ENCODE peak calls at places on chromosomes 11 and 22, in seven cellular contexts. F is substantia nigra, V is IMR-90, P is RWPE1, G is brain microvascular endothelial cell, U is cardiac muscle cell, X is upper lobe of left lung. K is an unnamed sample.

GRCh38 chr11:17504330-17505107 is 27.9 kb upstream of the ABCC8 start:
- DNase-seq in F (peak), V (peak), P (peak), G (peak), U (peak), X (peak), K (peak)

GRCh38 chr22:49090061-49090852 is 737.4 kb downstream of the BRD1 start:
- DNase-seq in F (no peak), V (no peak), P (no peak), G (no peak), U (no peak), X (no peak), K (no peak)

GRCh38 chr11:95545116-95545875 is 244.3 kb downstream of the FAM76B start:
- DNase-seq in F (no peak), V (no peak), P (no peak), G (no peak), U (no peak), X (no peak), K (no peak)

GRCh38 chr22:46113910-46114517 is 36.3 kb upstream of the PPARA start:
- DNase-seq in F (no peak), V (no peak), P (no peak), G (no peak), U (no peak), X (peak), K (no peak)

GRCh38 chr11:79397252-79397651 is 43.6 kb downstream of the TENM4 start:
- DNase-seq in F (no peak), V (peak), P (no peak), G (no peak), U (peak), X (no peak), K (no peak)

GRCh38 chr11:96311120-96311568 is 31.9 kb downstream of the MAML2 start:
- DNase-seq in F (no peak), V (peak), P (no peak), G (peak), U (peak), X (no peak), K (no peak)

GRCh38 chr11:72483412-72484186 is 49.3 kb upstream of the CLPB start:
- DNase-seq in F (no peak), V (peak), P (peak), G (peak), U (peak), X (no peak), K (no peak)

GRCh38 chr22:30433773-30434172 is 8.2 kb downstream of the MTFP1 start:
- DNase-seq in F (no peak), V (no peak), P (no peak), G (no peak), U (no peak), X (no peak), K (no peak)

GRCh38 chr22:47622541-47622940 is 860.1 kb downstream of the TBC1D22A start:
- DNase-seq in F (no peak), V (no peak), P (no peak), G (no peak), U (no peak), X (no peak), K (no peak)

GRCh38 chr11:73645972-73646631 is at the start of gene PLEKHB1:
- DNase-seq in F (no peak), V (no peak), P (no peak), G (no peak), U (peak), X (peak), K (no peak)

GRCh38 chr11:1049911-1050580 is 13.5 kb upstream of the MUC6 start:
- DNase-seq in F (no peak), V (no peak), P (no peak), G (no peak), U (no peak), X (peak), K (no peak)

GRCh38 chr22:40509401-40510134 is 127.0 kb downstream of the MRTFA start:
- DNase-seq in F (no peak), V (peak), P (peak), G (peak), U (peak), X (no peak), K (no peak)

GRCh38 chr22:35609261-35609660 is 7.9 kb downstream of the MB start:
- DNase-seq in F (no peak), V (no peak), P (no peak), G (no peak), U (no peak), X (no peak), K (no peak)

GRCh38 chr22:32327066-32327465 is 30.6 kb upstream of the RFPL3 start:
- DNase-seq in F (no peak), V (no peak), P (no peak), G (no peak), U (no peak), X (no peak), K (no peak)

GRCh38 chr11:95279921-95280861 is 49.2 kb upstream of the SESN3 start:
- DNase-seq in F (peak), V (no peak), P (peak), G (no peak), U (peak), X (no peak), K (no peak)

GRCh38 chr22:25413620-25414019 is 150.9 kb upstream of the GRK3 start:
- DNase-seq in F (no peak), V (no peak), P (no peak), G (no peak), U (no peak), X (no peak), K (no peak)

GRCh38 chr11:76799061-76799804 is 16.1 kb downstream of the TSKU start:
- DNase-seq in F (peak), V (peak), P (peak), G (peak), U (peak), X (peak), K (peak)

GRCh38 chr11:79314906-79315689 is 125.7 kb downstream of the TENM4 start:
- DNase-seq in F (no peak), V (peak), P (peak), G (peak), U (peak), X (no peak), K (no peak)

GRCh38 chr11:110600322-110600721 is 111.9 kb downstream of the ARHGAP20 start:
- DNase-seq in F (no peak), V (no peak), P (no peak), G (no peak), U (no peak), X (peak), K (no peak)

GRCh38 chr11:115672999-115673411 is 168.8 kb upstream of the CADM1 start:
- DNase-seq in F (peak), V (peak), P (no peak), G (no peak), U (peak), X (peak), K (no peak)

GRCh38 chr11:65573391-65574146 is 1.2 kb downstream of the FAM89B start:
- DNase-seq in F (no peak), V (no peak), P (no peak), G (no peak), U (no peak), X (no peak), K (no peak)

GRCh38 chr11:78200553-78200952 is 11.8 kb downstream of the USP35 start:
- DNase-seq in F (no peak), V (no peak), P (no peak), G (no peak), U (no peak), X (no peak), K (no peak)

GRCh38 chr11:128563942-128564641 is 23.3 kb downstream of the ETS1 start:
- DNase-seq in F (no peak), V (no peak), P (no peak), G (no peak), U (no peak), X (no peak), K (no peak)

GRCh38 chr22:28949788-28950187 is 66.4 kb downstream of the ZNRF3 start:
- DNase-seq in F (no peak), V (peak), P (no peak), G (no peak), U (peak), X (no peak), K (no peak)

GRCh38 chr22:26577081-26577480 is 12.9 kb downstream of the TPST2 start:
- DNase-seq in F (no peak), V (no peak), P (no peak), G (no peak), U (no peak), X (no peak), K (no peak)

GRCh38 chr11:12754582-12755250 is 80.5 kb downstream of the TEAD1 start:
- DNase-seq in F (no peak), V (no peak), P (peak), G (no peak), U (no peak), X (no peak), K (no peak)

GRCh38 chr11:71444811-71445210 is 3.4 kb downstream of the DHCR7 start:
- DNase-seq in F (no peak), V (no peak), P (no peak), G (no peak), U (no peak), X (no peak), K (no peak)

GRCh38 chr11:76388408-76388807 is 7.3 kb downstream of the GVQW3 start:
- DNase-seq in F (no peak), V (no peak), P (no peak), G (no peak), U (no peak), X (no peak), K (no peak)

DNA sequence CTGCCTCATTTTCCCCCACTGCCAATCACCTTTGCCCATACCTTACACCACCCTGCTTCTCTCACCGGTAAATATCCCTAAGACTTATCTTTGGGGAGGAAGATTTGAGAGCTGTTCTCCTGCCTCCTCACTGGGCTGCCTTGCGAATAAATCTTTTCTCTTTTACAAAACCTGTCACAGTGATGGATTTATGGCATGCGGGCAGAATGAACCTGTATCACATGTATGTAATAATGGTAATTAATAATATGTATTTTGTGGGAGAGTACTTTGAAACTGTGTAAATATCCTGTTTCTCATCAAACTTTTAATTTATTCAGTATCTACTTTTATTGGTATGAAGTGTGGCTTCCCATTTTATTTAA is 3.6 kb upstream of the USP18 start:
- DNase-seq in F (no peak), V (no peak), P (no peak), G (no peak), U (no peak), X (no peak), K (no peak)
- H3K27ac ChIP-seq in F (no peak), V (no peak), P (no peak), G (no peak), U (no peak), X (no peak), K (no peak)

DNA sequence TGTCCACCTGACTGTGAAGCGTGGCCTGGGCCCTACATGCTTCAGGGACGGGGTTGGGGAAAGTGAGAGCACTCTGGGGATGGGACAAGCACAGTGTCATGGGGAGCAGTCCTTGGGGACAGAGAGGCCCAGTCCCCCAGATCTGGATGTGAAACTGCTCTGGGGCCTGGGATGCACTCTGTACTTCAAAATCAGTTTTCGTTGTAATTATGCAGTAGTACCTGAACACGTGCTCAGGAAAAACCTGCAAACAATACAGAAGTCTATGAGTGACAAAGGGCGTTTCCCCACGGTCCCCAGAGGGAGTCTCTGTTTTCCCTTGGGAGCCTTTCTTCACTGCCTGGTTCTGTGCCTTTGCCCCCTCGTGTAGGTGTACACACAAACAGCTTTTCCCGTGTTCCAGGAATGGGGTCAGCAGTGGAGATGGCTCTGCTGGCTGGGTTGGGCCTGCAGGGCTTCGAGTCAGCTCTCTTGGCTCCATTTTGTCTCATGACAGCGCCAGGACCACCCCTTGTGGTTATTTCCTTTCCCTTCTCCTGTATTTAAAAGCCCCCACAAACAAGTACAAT is 5.2 kb upstream of the TNFRSF13C start:
- DNase-seq in F (no peak), V (no peak), P (no peak), G (no peak), U (no peak), X (no peak), K (no peak)
- H3K27ac ChIP-seq in F (no peak), V (no peak), P (peak), G (no peak), U (no peak), X (no peak), K (no peak)

DNA sequence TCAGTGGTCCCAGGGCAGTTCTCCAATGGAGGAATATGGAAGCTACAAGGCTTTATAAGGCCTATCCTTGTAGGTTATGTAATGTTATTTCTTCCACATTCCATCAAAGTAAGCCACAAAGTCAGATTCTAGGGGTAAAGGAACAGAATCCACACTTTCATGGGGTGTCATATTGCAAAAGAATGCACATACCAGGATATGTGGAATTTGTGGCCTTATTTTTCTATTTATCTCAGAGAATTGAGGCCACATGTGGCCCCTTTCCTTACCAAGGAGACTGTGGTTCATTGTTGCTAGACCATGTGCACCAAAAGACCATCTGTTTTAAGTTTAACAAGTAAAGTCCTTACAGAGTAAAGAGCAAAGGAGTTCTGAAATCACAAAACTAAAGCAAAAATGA is 12.9 kb downstream of the LRRC4C start:
- DNase-seq in F (no peak), V (no peak), P (no peak), G (no peak), U (no peak), X (no peak), K (no peak)
- H3K27ac ChIP-seq in F (no peak), V (no peak), P (no peak), G (no peak), U (no peak), X (no peak), K (no peak)

DNA sequence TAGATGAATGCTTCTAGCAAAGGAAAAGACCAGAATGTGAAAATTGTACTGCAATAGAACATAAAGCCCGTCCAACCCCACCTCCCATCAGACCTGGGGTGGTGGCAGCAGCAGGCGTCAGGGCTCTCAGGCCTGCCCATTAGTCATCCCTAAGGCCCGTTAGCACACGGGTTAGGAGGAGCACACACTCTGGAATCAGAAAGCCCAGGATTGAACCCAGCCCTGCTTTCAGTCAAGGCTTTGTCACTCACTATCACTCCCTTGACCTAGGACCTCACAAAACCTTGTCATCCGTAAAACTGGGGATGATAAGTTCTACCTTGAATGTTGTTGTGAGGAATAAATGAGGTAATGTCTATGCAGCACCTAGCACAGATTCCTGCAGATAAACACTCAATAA is 26.9 kb downstream of the MICAL3 start:
- DNase-seq in F (no peak), V (no peak), P (no peak), G (peak), U (no peak), X (no peak), K (no peak)
- H3K27ac ChIP-seq in F (no peak), V (no peak), P (peak), G (no peak), U (no peak), X (no peak), K (no peak)

GRCh38 chr22:37079158-37079557 is 27.6 kb downstream of the KCTD17 start:
- DNase-seq in F (no peak), V (no peak), P (no peak), G (no peak), U (no peak), X (no peak), K (no peak)

GRCh38 chr22:37079668-37080171 is 28.2 kb downstream of the KCTD17 start:
- DNase-seq in F (no peak), V (peak), P (no peak), G (peak), U (peak), X (no peak), K (peak)

GRCh38 chr22:37080438-37080837 is 28.9 kb downstream of the KCTD17 start:
- DNase-seq in F (no peak), V (no peak), P (no peak), G (no peak), U (no peak), X (no peak), K (no peak)

GRCh38 chr22:37075822-37076433 is 24.4 kb downstream of the KCTD17 start:
- DNase-seq in F (no peak), V (no peak), P (no peak), G (no peak), U (no peak), X (no peak), K (no peak)

DNA sequence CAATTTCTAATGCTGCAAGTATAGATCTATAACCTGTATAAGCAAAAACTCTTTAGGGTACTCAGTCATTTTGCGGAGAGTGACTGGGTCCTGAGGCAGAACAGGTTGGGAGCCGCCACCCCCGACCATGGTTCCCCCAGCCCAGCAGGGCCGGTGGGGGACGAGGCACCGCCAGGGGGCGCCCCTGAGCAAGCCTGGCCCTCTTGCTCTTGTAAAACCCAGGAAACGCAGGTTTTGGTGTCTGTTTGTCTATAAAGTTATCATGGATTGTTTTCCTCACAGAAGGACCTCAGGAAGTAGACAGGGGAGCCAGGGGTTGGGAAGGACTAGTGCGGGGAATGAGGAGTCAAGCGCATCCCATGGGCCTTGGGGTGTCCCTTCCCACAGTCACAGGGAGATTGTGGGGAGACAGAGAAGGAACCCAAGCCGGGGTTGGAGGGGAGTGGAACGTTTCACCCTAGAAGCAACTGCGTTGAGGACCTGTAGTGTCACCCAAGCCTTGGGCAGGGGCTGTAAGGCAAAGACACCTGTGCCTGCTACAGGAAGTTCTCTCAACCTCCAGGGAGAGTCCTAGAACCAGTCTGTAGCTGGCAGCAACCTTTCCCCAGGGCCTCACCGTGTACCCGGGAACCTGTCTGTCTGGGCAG is 26.4 kb downstream of the KCTD17 start:
- DNase-seq in F (peak), V (peak), P (peak), G (peak), U (peak), X (peak), K (peak)
- H3K27ac ChIP-seq in F (no peak), V (no peak), P (no peak), G (no peak), U (no peak), X (no peak), K (no peak)

GRCh38 chr11:69791266-69791665 is 16.1 kb upstream of the FGF4 start:
- DNase-seq in F (no peak), V (peak), P (peak), G (peak), U (peak), X (no peak), K (no peak)
- H3K27ac ChIP-seq in F (no peak), V (no peak), P (peak), G (no peak), U (no peak), X (no peak), K (no peak)